ENCODE peak calls at places on chromosomes 3 and 15, in nine cellular contexts. F is breast epithelium, L is A549, H is suprapubic skin, G is erythroblast, C is ovary, R is H54, N is gastrocnemius medialis, Y is Peyer's patch. X is an unnamed sample.

GRCh38 chr3:173529062-173529711 is 131.6 kb downstream of the NLGN1 start:
- DNase-seq in L (peak), R (peak), Y (no peak), H (no peak), F (no peak), G (peak), N (no peak), C (no peak), X (no peak)

GRCh38 chr3:46935168-46935858 is 41.2 kb downstream of the CCDC12 start:
- DNase-seq in Y (peak), C (peak), R (peak), F (peak), N (peak), L (peak), H (no peak), G (peak), X (peak)

GRCh38 chr3:150764607-150765366 is 1.8 kb upstream of the SIAH2 start:
- DNase-seq in F (no peak), N (no peak), H (no peak), Y (no peak), C (no peak), L (no peak), R (no peak), G (peak), X (no peak)

GRCh38 chr15:41017051-41017735 is 63.9 kb downstream of the CHAC1 start:
- DNase-seq in F (no peak), G (no peak), C (no peak), N (no peak), R (no peak), H (no peak), Y (no peak), L (no peak), X (no peak)

GRCh38 chr3:126307083-126307482 is 50.1 kb downstream of the KLF15 start:
- DNase-seq in L (no peak), C (peak), H (no peak), G (no peak), R (no peak), N (no peak), F (no peak), Y (no peak), X (no peak)

GRCh38 chr3:20066848-20067617 is 26.8 kb downstream of the KAT2B start:
- DNase-seq in Y (no peak), N (no peak), H (no peak), R (no peak), L (no peak), F (no peak), C (peak), G (peak), X (no peak)

GRCh38 chr15:57375827-57376694 is at the start of gene CGNL1:
- DNase-seq in G (no peak), Y (peak), C (peak), R (peak), N (no peak), H (no peak), F (no peak), L (no peak), X (no peak)

GRCh38 chr3:120113128-120114116 is 19.2 kb upstream of the GSK3B start:
- DNase-seq in Y (no peak), N (no peak), C (no peak), R (peak), F (no peak), L (peak), H (no peak), G (no peak), X (no peak)

GRCh38 chr15:78739206-78739605 is 72.1 kb downstream of the ADAMTS7 start:
- DNase-seq in H (no peak), G (no peak), F (no peak), N (no peak), L (no peak), C (no peak), Y (no peak), R (no peak), X (peak)

GRCh38 chr3:44685128-44685800 is 27.2 kb upstream of the ZNF502 start:
- DNase-seq in R (no peak), H (peak), C (peak), L (no peak), F (peak), G (peak), Y (peak), N (peak), X (peak)
- TF ChIP-seq POLR2A in R (no peak), H (no peak), C (no peak), L (no peak), F (no peak), G (no peak), Y (no peak), N (no peak), X (no peak)

GRCh38 chr3:52696830-52697621 is 8.6 kb downstream of the GLT8D1 start:
- DNase-seq in C (no peak), F (no peak), G (no peak), Y (no peak), L (no peak), H (no peak), N (no peak), R (no peak), X (no peak)

GRCh38 chr3:52694528-52695189 is 8.8 kb downstream of the GNL3 start:
- DNase-seq in Y (no peak), C (no peak), G (no peak), F (no peak), N (no peak), L (no peak), R (no peak), H (no peak), X (no peak)

GRCh38 chr3:52693071-52693470 is 7.2 kb downstream of the GNL3 start:
- DNase-seq in H (no peak), R (no peak), Y (no peak), C (no peak), N (no peak), G (no peak), F (no peak), L (no peak), X (no peak)

GRCh38 chr3:52695798-52696649 is 9.6 kb downstream of the GLT8D1 start:
- DNase-seq in R (no peak), N (no peak), H (no peak), Y (no peak), C (no peak), L (no peak), G (no peak), F (no peak), X (no peak)

GRCh38 chr3:52697622-52697946 is 8.0 kb downstream of the GLT8D1 start:
- DNase-seq in F (no peak), N (no peak), L (no peak), Y (no peak), G (no peak), C (no peak), R (no peak), H (no peak), X (no peak)
- TF ChIP-seq POLR2A in F (no peak), N (no peak), L (no peak), Y (no peak), G (no peak), C (no peak), R (no peak), H (no peak), X (no peak)

GRCh38 chr3:52361454-52361853 is 45.3 kb downstream of the DNAH1 start:
- DNase-seq in Y (no peak), F (no peak), G (no peak), L (no peak), C (no peak), N (no peak), H (no peak), R (no peak), X (no peak)

GRCh38 chr3:52361893-52362292 is 45.8 kb downstream of the DNAH1 start:
- DNase-seq in L (no peak), C (no peak), Y (no peak), N (no peak), F (no peak), R (no peak), G (no peak), H (no peak), X (no peak)

GRCh38 chr3:52364322-52364721 is 48.2 kb downstream of the DNAH1 start:
- DNase-seq in N (no peak), G (no peak), H (no peak), R (no peak), F (no peak), Y (no peak), C (no peak), L (no peak), X (no peak)

GRCh38 chr3:52367891-52368880 is 52.1 kb downstream of the DNAH1 start:
- DNase-seq in C (no peak), F (no peak), G (no peak), N (no peak), H (no peak), Y (no peak), R (no peak), L (no peak), X (no peak)

GRCh38 chr3:52366527-52366926 is 50.4 kb downstream of the DNAH1 start:
- DNase-seq in G (no peak), Y (no peak), F (no peak), C (no peak), N (no peak), L (no peak), H (no peak), R (no peak), X (no peak)
- TF ChIP-seq POLR2A in G (no peak), Y (no peak), F (no peak), C (no peak), N (no peak), L (no peak), H (no peak), R (no peak), X (no peak)

DNA sequence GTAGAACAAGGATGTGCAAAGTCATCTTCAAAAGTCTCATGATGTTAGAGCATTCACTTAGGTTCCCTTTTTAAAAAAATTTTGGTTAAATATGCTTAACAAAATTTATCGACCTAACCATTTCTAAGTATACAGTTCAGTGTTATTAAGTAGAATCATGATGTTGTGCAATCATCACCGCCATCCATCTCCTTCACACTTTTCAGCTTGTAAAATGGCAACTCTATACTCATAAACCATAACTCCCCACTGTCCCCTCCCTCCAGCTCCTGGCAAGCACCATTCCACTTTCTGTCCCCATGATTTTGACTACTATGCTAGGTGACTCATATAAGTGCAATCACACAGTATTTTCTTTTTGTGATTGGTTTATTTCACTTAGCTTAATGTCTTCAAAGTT is 895.0 kb downstream of the TBL1XR1 start:
- DNase-seq in C (no peak), H (no peak), R (no peak), F (no peak), N (no peak), L (no peak), G (no peak), Y (no peak), X (no peak)
- TF ChIP-seq POLR2A in C (no peak), H (no peak), R (no peak), F (no peak), N (no peak), L (no peak), G (no peak), Y (no peak), X (no peak)

DNA sequence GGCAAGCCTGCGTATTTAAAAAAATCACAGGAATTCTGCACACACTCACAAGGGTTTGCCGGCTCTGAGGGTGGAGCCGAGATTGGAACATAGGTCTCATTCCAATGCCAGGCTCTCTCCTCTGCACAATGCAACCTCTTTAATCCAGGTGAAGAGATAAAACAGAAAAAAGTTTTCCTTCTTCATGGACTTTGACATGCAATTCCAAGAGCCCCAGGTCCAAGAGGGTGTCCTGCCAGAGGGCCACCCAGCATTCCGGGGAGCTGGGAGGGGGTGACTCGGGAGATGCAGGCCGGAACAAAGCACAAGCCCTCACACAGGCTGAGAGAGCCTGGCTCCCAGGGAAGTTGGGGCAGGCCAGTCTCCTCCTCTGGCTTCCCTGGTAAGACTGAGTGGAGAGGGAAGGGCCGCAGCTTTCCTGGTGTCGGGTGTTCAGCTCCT is 6.7 kb upstream of the SLC12A8 start:
- DNase-seq in L (no peak), R (no peak), H (no peak), G (no peak), N (no peak), Y (peak), F (no peak), C (no peak), X (no peak)
- TF ChIP-seq POLR2A in L (no peak), R (no peak), H (no peak), G (no peak), N (no peak), Y (peak), F (no peak), C (no peak), X (no peak)

X was measured in lower leg skin.